ENCODE peak calls at places on chromosomes 13 and 19, in seven cellular contexts. A, Y, Z, H, T, I and V are unnamed samples.

GRCh38 chr13:99426426-99426825 is 74.8 kb upstream of the TM9SF2 start:
- DNase-seq in A (no peak), Y (no peak), Z (no peak), H (no peak), T (no peak), I (no peak), V (peak; percentile 64)

GRCh38 chr19:46133101-46133627 is 8.7 kb upstream of the IGFL3 start:
- DNase-seq in A (peak; percentile 22), Y (peak; percentile 37), Z (peak; percentile 47), H (peak; percentile 5), T (no peak), I (no peak), V (peak; percentile 95)

GRCh38 chr19:39428309-39429112 is 7.2 kb downstream of the RPS16 start:
- DNase-seq in A (peak; percentile 30), Y (peak; percentile 89), Z (no peak), H (no peak), T (no peak), I (no peak), V (peak; percentile 73)

GRCh38 chr13:103525530-103525929 is 459.3 kb upstream of the SLC10A2 start:
- DNase-seq in A (no peak), Y (no peak), Z (no peak), H (peak; percentile 23), T (no peak), I (no peak), V (no peak)

GRCh38 chr19:40798997-40799557 is at the start of gene EGLN2:
- DNase-seq in A (no peak), Y (peak; percentile 98), Z (no peak), H (no peak), T (no peak), I (no peak), V (no peak)

GRCh38 chr13:23918208-23918607 is 20.9 kb upstream of the C1QTNF9B start:
- DNase-seq in A (no peak), Y (no peak), Z (no peak), H (no peak), T (no peak), I (no peak), V (no peak)

GRCh38 chr19:38634757-38635482 is 12.5 kb upstream of the ACTN4 start:
- DNase-seq in A (peak; percentile 63), Y (peak; percentile 83), Z (peak; percentile 72), H (peak; percentile 57), T (peak; percentile 52), I (peak; percentile 68), V (peak; percentile 68)

GRCh38 chr19:3606174-3606689 is 443 bp downstream of the TBXA2R start:
- DNase-seq in A (no peak), Y (peak; percentile 35), Z (no peak), H (peak; percentile 46), T (no peak), I (no peak), V (no peak)

GRCh38 chr19:46953955-46954501 is 65.6 kb upstream of the NPAS1 start:
- DNase-seq in A (no peak), Y (no peak), Z (no peak), H (no peak), T (no peak), I (no peak), V (no peak)

GRCh38 chr13:27954406-27954851 is 14.7 kb downstream of the CDX2 start:
- DNase-seq in A (no peak), Y (no peak), Z (no peak), H (no peak), T (no peak), I (no peak), V (no peak)

GRCh38 chr19:54141356-54141755 is 3.8 kb downstream of the CNOT3 start:
- DNase-seq in A (no peak), Y (peak; percentile 60), Z (no peak), H (no peak), T (no peak), I (no peak), V (no peak)

GRCh38 chr19:55474269-55475265 is 1.9 kb upstream of the ZNF628 start:
- DNase-seq in A (no peak), Y (no peak), Z (no peak), H (no peak), T (no peak), I (no peak), V (peak; percentile 67)

GRCh38 chr19:14072535-14073231 is at the start of gene MISP3:
- DNase-seq in A (no peak), Y (no peak), Z (no peak), H (no peak), T (no peak), I (peak; percentile 33), V (no peak)

GRCh38 chr13:35672611-35673010 is 196.1 kb upstream of the MAB21L1 start:
- DNase-seq in A (no peak), Y (peak; percentile 46), Z (no peak), H (no peak), T (no peak), I (no peak), V (no peak)

GRCh38 chr19:40519352-40520322 is 52.8 kb downstream of the SPTBN4 start:
- DNase-seq in A (no peak), Y (peak; percentile 29), Z (no peak), H (no peak), T (no peak), I (no peak), V (no peak)

GRCh38 chr13:76832258-76832988 is 53.8 kb downstream of the KCTD12 start:
- DNase-seq in A (no peak), Y (no peak), Z (no peak), H (peak; percentile 38), T (no peak), I (no peak), V (no peak)

GRCh38 chr13:58043971-58044370 is 412.4 kb downstream of the PCDH17 start:
- DNase-seq in A (no peak), Y (no peak), Z (no peak), H (no peak), T (no peak), I (no peak), V (no peak)

GRCh38 chr13:91400094-91400462 is 1.7 kb downstream of the GPC5 start:
- DNase-seq in A (no peak), Y (no peak), Z (no peak), H (no peak), T (no peak), I (no peak), V (no peak)

GRCh38 chr19:46990998-46991676 is 28.5 kb upstream of the NPAS1 start:
- DNase-seq in A (peak; percentile 60), Y (peak; percentile 84), Z (peak; percentile 72), H (peak; percentile 49), T (peak; percentile 49), I (peak; percentile 51), V (peak; percentile 86)

GRCh38 chr19:40638327-40638726 is 37.2 kb downstream of the LTBP4 start:
- DNase-seq in A (no peak), Y (no peak), Z (no peak), H (no peak), T (no peak), I (no peak), V (no peak)

GRCh38 chr13:50389726-50390125 is 374.5 kb downstream of the KCNRG start:
- DNase-seq in A (no peak), Y (no peak), Z (no peak), H (peak; percentile 59), T (no peak), I (no peak), V (no peak)

GRCh38 chr19:18254546-18255500 is 19.4 kb downstream of the IQCN start:
- DNase-seq in A (no peak), Y (no peak), Z (no peak), H (peak; percentile 41), T (no peak), I (no peak), V (no peak)

GRCh38 chr13:39941236-39941635 is 285.8 kb downstream of the COG6 start:
- DNase-seq in A (no peak), Y (no peak), Z (no peak), H (no peak), T (no peak), I (no peak), V (no peak)

GRCh38 chr13:73844986-73845385 is 289.2 kb downstream of the KLF12 start:
- DNase-seq in A (no peak), Y (no peak), Z (no peak), H (no peak), T (no peak), I (no peak), V (no peak)

GRCh38 chr19:6064016-6064702 is 46.1 kb downstream of the RFX2 start:
- DNase-seq in A (no peak), Y (no peak), Z (peak; percentile 62), H (no peak), T (no peak), I (no peak), V (no peak)

GRCh38 chr13:108368240-108368898 is 98.9 kb downstream of the TNFSF13B start:
- DNase-seq in A (no peak), Y (no peak), Z (no peak), H (no peak), T (no peak), I (no peak), V (no peak)

GRCh38 chr19:51156710-51157109 is 14.6 kb downstream of the SIGLEC7 start:
- DNase-seq in A (no peak), Y (no peak), Z (no peak), H (no peak), T (no peak), I (no peak), V (no peak)